ENCODE peak calls at places on chromosome 18, in five cellular contexts. M is A549, Q is H1, X is HepG2, W is GM12878. V is an unnamed sample.

GRCh38 chr18:24941164-24941951 is 410.6 kb downstream of the ZNF521 start:
- DNase-seq in M (no peak), Q (no peak), X (no peak), W (no peak), V (no peak)

GRCh38 chr18:72830109-72830508 is 37.7 kb downstream of the NETO1 start:
- DNase-seq in M (no peak), Q (peak), X (no peak), W (no peak), V (no peak)

GRCh38 chr18:11500153-11501122 is 109.0 kb upstream of the SLC35G4 start:
- DNase-seq in M (peak), Q (no peak), X (peak), W (peak), V (no peak)

GRCh38 chr18:5469340-5469739 is 74.5 kb downstream of the EPB41L3 start:
- DNase-seq in M (no peak), Q (no peak), X (no peak), W (no peak), V (no peak)

GRCh38 chr18:32110005-32110404 is 18.3 kb downstream of the RNF138 start:
- DNase-seq in M (no peak), Q (no peak), X (no peak), W (no peak), V (no peak)

GRCh38 chr18:22556271-22556990 is 138.7 kb upstream of the CTAGE1 start:
- DNase-seq in M (no peak), Q (no peak), X (no peak), W (no peak), V (no peak)

GRCh38 chr18:66511810-66512209 is 92.1 kb downstream of the CDH19 start:
- DNase-seq in M (no peak), Q (no peak), X (no peak), W (no peak), V (no peak)

GRCh38 chr18:12564378-12564777 is 93.5 kb downstream of the SPIRE1 start:
- DNase-seq in M (no peak), Q (no peak), X (no peak), W (no peak), V (no peak)

GRCh38 chr18:55275042-55275897 is 312.7 kb downstream of the TCF4 start:
- DNase-seq in M (no peak), Q (no peak), X (no peak), W (no peak), V (no peak)

GRCh38 chr18:50097702-50098101 is 97.2 kb downstream of the MYO5B start:
- DNase-seq in M (no peak), Q (no peak), X (peak), W (no peak), V (no peak)
- TF ChIP-seq CEBPB in M (no peak), Q (no peak), X (no peak), W (no peak), V (no peak)

GRCh38 chr18:8741524-8741923 is 36.2 kb downstream of the MTCL1 start:
- DNase-seq in M (no peak), Q (no peak), X (no peak), W (no peak), V (no peak)
- TF ChIP-seq EP300 in M (no peak), Q (no peak), X (no peak), W (no peak), V (no peak)

GRCh38 chr18:49490246-49490762 is 3.3 kb upstream of the C18orf32 start:
- DNase-seq in M (no peak), Q (no peak), X (no peak), W (no peak), V (no peak)

GRCh38 chr18:49487711-49488310 is 777 bp upstream of the C18orf32 start:
- DNase-seq in M (no peak), Q (no peak), X (no peak), W (no peak), V (no peak)

GRCh38 chr18:49483198-49483597 is 3.8 kb downstream of the C18orf32 start:
- DNase-seq in M (no peak), Q (no peak), X (no peak), W (no peak), V (no peak)

GRCh38 chr18:49486959-49487710 is at the start of gene C18orf32:
- DNase-seq in M (peak), Q (peak), X (peak), W (peak), V (peak)

DNA sequence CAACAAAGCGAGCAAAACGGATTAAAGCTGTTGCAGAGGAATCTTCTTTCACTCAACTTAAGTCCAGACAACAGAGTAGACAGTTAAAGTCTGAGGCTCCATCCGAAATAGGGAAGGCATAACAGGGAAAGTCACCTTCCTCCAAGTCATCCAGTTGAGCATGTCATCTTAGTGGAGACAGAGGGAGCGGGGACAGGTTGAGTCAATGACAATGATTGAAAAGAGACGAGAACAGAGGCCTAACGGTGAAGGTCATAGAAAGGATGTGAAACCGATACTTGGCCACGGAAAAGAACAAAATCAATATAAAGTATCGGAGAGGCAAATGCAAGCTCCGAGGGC is 446 bp downstream of the C18orf32 start:
- DNase-seq in M (no peak), Q (no peak), X (no peak), W (no peak), V (no peak)
- TF ChIP-seq CEBPB in M (no peak), Q (no peak), X (no peak), W (no peak), V (no peak)

DNA sequence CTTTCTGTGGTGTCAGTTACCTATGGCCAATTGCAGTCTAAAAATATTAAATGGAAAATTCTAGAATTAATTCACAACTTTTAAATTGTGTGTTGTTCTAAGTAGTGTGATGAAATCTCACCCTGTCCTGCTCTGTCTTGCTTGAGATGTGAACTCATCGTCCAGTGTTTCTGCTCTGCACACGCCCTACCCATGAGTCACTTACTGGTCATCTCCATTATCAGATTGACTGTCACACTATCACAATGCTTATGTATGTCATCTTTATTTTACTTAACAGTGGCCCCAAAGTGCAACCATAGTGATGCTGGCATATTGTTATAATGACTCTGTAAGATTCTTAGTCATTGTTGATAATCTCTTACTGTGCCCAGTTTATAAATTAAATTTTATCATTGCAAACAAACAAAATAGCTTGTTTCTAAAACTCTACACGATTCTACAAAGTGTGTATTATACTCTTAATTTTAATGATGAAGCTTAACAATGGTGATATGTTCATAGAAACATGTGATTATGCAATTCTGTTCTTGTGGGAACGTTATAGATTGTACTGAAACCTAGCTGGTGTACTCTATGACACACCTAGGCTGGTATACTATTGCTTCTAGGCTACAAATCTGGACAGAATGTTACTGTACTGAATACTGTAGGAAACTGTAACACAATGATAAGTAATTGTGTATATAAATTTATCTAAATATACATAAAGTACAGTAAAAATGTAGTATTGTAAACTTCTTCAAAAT is 1086.8 kb upstream of the PIK3C3 start:
- DNase-seq in M (peak), Q (no peak), X (peak), W (no peak), V (no peak)
- TF ChIP-seq EP300 in M (no peak), Q (no peak), X (no peak), W (no peak), V (no peak)

V was measured in K562.